ENCODE peak calls at places on chromosomes 11 and 22, in eight cellular contexts. Z, U, A, S, Q, J, G and Y are unnamed samples. For H3K36me3, the result is how much of the 10 kb centered on the place peaks cover.

GRCh38 chr22:36433318-36434231 is 45.8 kb upstream of the MYH9 start:
- DNase-seq in Z (no peak), U (no peak), A (no peak), S (peak), Q (no peak), J (no peak), G (peak), Y (no peak)

GRCh38 chr11:116731097-116731761 is 41.6 kb downstream of the BUD13 start:
- DNase-seq in Z (no peak), U (no peak), A (peak), S (no peak), Q (no peak), J (no peak), G (no peak), Y (no peak)

GRCh38 chr11:62712413-62712812 is 4.9 kb downstream of the GNG3 start:
- DNase-seq in Z (no peak), U (no peak), A (no peak), S (no peak), Q (no peak), J (no peak), G (no peak), Y (no peak)

GRCh38 chr22:37210041-37210803 is 2.1 kb downstream of the SSTR3 start:
- DNase-seq in Z (no peak), U (peak), A (no peak), S (no peak), Q (no peak), J (no peak), G (no peak), Y (no peak)

GRCh38 chr22:48884786-48885185 is 942.9 kb downstream of the BRD1 start:
- DNase-seq in Z (no peak), U (peak), A (no peak), S (no peak), Q (peak), J (no peak), G (no peak), Y (no peak)

GRCh38 chr11:122277553-122277952 is 161.5 kb upstream of the BLID start:
- DNase-seq in Z (no peak), U (no peak), A (no peak), S (no peak), Q (no peak), J (no peak), G (no peak), Y (no peak)

GRCh38 chr11:25038131-25038530 is 541.3 kb downstream of the LUZP2 start:
- DNase-seq in Z (no peak), U (no peak), A (peak), S (no peak), Q (no peak), J (no peak), G (no peak), Y (no peak)

GRCh38 chr11:64971421-64972233 is at the start of gene MAJIN:
- DNase-seq in Z (peak), U (peak), A (no peak), S (peak), Q (peak), J (peak), G (peak), Y (no peak)

GRCh38 chr11:57214087-57214395 is 23.0 kb downstream of the APLNR start:
- DNase-seq in Z (no peak), U (no peak), A (peak), S (no peak), Q (no peak), J (no peak), G (no peak), Y (no peak)

DNA sequence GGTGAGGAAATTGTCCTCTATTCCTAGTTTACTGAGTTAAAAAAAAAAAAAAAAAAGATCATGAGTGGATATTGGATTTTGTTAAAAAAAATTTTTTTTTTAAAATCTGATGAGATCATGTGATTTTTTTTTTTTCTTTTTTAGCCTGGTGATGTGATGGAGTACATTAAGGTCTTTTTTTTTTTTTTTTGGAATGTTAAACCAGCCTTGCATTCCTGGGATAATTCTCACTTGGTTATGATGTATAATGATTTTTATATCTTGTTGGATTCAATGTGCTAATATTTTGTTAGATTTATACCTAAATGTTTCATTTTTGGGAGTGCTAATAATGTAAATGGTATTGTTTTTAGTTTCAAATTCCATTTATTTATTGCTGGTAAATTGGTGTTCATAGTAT is 43.3 kb downstream of the DDX10 start:
- DNase-seq in Z (no peak), U (no peak), A (no peak), S (no peak), Q (no peak), J (no peak), G (no peak), Y (no peak)
- H3K36me3 ChIP-seq in Z (under half), U (under half), A (half or more), S (under half), Q (half or more), J (under half), G (under half), Y (under half)

GRCh38 chr11:44304091-44305084 is 5.6 kb downstream of the ALX4 start:
- DNase-seq in Z (peak), U (no peak), A (peak), S (no peak), Q (no peak), J (no peak), G (no peak), Y (no peak)
- H3K4me3 ChIP-seq in Z (no peak), U (no peak), A (no peak), S (no peak), Q (peak), J (no peak), G (no peak), Y (peak)

GRCh38 chr22:43948836-43949235 is 6.4 kb upstream of the SAMM50 start:
- DNase-seq in Z (no peak), U (no peak), A (no peak), S (no peak), Q (no peak), J (no peak), G (no peak), Y (no peak)

GRCh38 chr22:43953988-43954771 is 1.1 kb upstream of the SAMM50 start:
- DNase-seq in Z (no peak), U (no peak), A (no peak), S (no peak), Q (no peak), J (no peak), G (no peak), Y (no peak)

GRCh38 chr22:43951966-43952365 is 3.3 kb upstream of the SAMM50 start:
- DNase-seq in Z (no peak), U (no peak), A (no peak), S (no peak), Q (no peak), J (no peak), G (no peak), Y (no peak)

GRCh38 chr22:43955040-43955882 is at the start of gene SAMM50:
- DNase-seq in Z (peak), U (peak), A (peak), S (peak), Q (peak), J (peak), G (peak), Y (peak)

GRCh38 chr22:43951391-43951790 is 3.9 kb upstream of the SAMM50 start:
- DNase-seq in Z (no peak), U (no peak), A (no peak), S (no peak), Q (no peak), J (no peak), G (no peak), Y (no peak)
- H3K36me3 ChIP-seq in Z (under half), U (under half), A (under half), S (under half), Q (under half), J (under half), G (under half), Y (under half)

GRCh38 chr11:33615751-33616150 is 84.9 kb downstream of the C11orf91 start:
- DNase-seq in Z (no peak), U (no peak), A (no peak), S (no peak), Q (no peak), J (no peak), G (no peak), Y (no peak)

GRCh38 chr11:33618956-33619355 is 81.7 kb downstream of the C11orf91 start:
- DNase-seq in Z (no peak), U (no peak), A (no peak), S (no peak), Q (no peak), J (no peak), G (no peak), Y (no peak)

GRCh38 chr11:33618363-33618735 is 82.3 kb downstream of the C11orf91 start:
- DNase-seq in Z (no peak), U (no peak), A (no peak), S (no peak), Q (no peak), J (no peak), G (no peak), Y (no peak)

GRCh38 chr11:33616552-33616951 is 84.1 kb downstream of the C11orf91 start:
- DNase-seq in Z (peak), U (no peak), A (no peak), S (no peak), Q (no peak), J (no peak), G (no peak), Y (no peak)

GRCh38 chr11:33617672-33618362 is 82.8 kb downstream of the C11orf91 start:
- DNase-seq in Z (peak), U (no peak), A (no peak), S (no peak), Q (no peak), J (no peak), G (no peak), Y (no peak)
- H3K4me3 ChIP-seq in Z (no peak), U (no peak), A (no peak), S (no peak), Q (no peak), J (no peak), G (no peak), Y (no peak)

GRCh38 chr11:34458566-34458965 is 19.8 kb downstream of the CAT start:
- DNase-seq in Z (no peak), U (no peak), A (no peak), S (no peak), Q (no peak), J (no peak), G (no peak), Y (no peak)

GRCh38 chr11:34459507-34460162 is 20.9 kb downstream of the CAT start:
- DNase-seq in Z (no peak), U (no peak), A (no peak), S (no peak), Q (no peak), J (no peak), G (no peak), Y (no peak)

GRCh38 chr11:34457607-34458006 is 18.9 kb downstream of the CAT start:
- DNase-seq in Z (no peak), U (no peak), A (no peak), S (no peak), Q (no peak), J (no peak), G (no peak), Y (no peak)

GRCh38 chr11:34461215-34461614 is 22.5 kb downstream of the CAT start:
- DNase-seq in Z (no peak), U (no peak), A (no peak), S (no peak), Q (no peak), J (no peak), G (no peak), Y (no peak)

DNA sequence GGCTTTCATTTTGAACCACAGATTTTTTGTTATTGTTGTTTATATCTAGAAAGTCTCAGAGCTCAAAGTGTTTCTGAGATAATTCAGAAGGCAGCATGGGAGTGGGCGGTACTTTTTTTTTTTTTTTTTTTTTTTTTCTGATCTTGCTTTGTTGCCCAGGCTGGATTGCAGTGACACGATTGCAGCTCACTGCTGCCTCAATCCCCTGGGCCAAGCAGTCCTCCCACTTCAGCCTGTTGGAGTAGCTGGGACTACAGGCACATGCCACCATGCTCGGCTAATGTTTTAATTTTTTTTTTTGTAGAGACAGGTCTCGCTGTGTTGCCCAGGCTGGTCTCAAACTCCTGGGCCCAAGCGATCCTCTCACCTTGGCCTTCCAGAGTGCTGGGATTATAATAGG is 21.6 kb downstream of the CAT start:
- DNase-seq in Z (no peak), U (no peak), A (no peak), S (no peak), Q (no peak), J (no peak), G (no peak), Y (no peak)
- H3K36me3 ChIP-seq in Z (under half), U (under half), A (half or more), S (under half), Q (half or more), J (half or more), G (under half), Y (under half)

GRCh38 chr22:19766506-19767426 is 6.2 kb downstream of the TBX1 start:
- DNase-seq in Z (peak), U (no peak), A (no peak), S (peak), Q (peak), J (no peak), G (peak), Y (no peak)
- H3K4me3 ChIP-seq in Z (no peak), U (no peak), A (peak), S (peak), Q (peak), J (no peak), G (no peak), Y (peak)

GRCh38 chr22:20186183-20186870 is 35.5 kb upstream of the CCDC188 start:
- DNase-seq in Z (no peak), U (no peak), A (no peak), S (no peak), Q (no peak), J (no peak), G (no peak), Y (no peak)
- H3K36me3 ChIP-seq in Z (under half), U (under half), A (under half), S (under half), Q (under half), J (under half), G (under half), Y (under half)

GRCh38 chr22:20456722-20457076 is 19.1 kb upstream of the SCARF2 start:
- DNase-seq in Z (no peak), U (no peak), A (no peak), S (no peak), Q (no peak), J (no peak), G (no peak), Y (no peak)

GRCh38 chr22:20455709-20456063 is 18.1 kb upstream of the SCARF2 start:
- DNase-seq in Z (no peak), U (no peak), A (no peak), S (no peak), Q (no peak), J (no peak), G (no peak), Y (no peak)

GRCh38 chr22:20457506-20458240 is 20.0 kb upstream of the SCARF2 start:
- DNase-seq in Z (no peak), U (no peak), A (no peak), S (no peak), Q (no peak), J (no peak), G (no peak), Y (no peak)

GRCh38 chr22:20458530-20459151 is 21.0 kb upstream of the SCARF2 start:
- DNase-seq in Z (no peak), U (no peak), A (no peak), S (no peak), Q (no peak), J (no peak), G (no peak), Y (no peak)

DNA sequence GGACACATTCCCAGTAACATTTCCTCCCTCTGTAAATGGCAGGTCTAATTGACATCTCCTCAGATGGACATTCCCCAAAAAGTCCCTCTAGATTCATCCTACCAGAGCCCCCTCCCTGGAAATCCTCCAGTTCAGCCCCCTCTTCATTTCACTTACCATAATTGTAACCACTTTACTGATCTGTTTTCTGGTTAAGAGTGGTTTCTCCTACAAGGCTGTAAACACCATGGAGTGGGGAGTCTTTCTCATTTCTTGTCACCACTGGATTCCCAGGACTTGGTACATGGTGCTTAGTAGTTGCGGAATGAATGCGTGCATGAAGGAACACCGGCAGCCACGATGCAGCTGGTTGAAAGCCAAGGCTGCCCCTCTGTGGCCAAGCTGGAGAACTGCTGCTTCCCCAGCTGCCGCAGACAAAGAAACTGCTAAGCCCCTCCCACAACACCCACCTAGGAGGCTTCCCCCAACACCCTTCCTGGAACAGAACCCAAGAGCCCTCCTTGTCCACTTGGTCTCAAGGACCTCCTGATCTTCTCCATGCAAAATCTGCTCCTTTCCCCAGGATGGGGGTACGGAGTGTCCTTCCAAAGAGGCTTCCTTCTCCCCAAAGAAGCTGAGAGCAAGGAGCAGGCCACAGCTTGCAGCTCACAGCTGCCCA is 18.6 kb upstream of the SCARF2 start:
- DNase-seq in Z (peak), U (peak), A (peak), S (peak), Q (peak), J (peak), G (peak), Y (no peak)
- H3K4me3 ChIP-seq in Z (no peak), U (no peak), A (no peak), S (no peak), Q (no peak), J (no peak), G (no peak), Y (no peak)

GRCh38 chr11:20118209-20118608 is 42.1 kb downstream of the DBX1 start:
- DNase-seq in Z (no peak), U (no peak), A (no peak), S (no peak), Q (no peak), J (no peak), G (no peak), Y (no peak)

GRCh38 chr11:20114588-20114987 is 45.7 kb downstream of the DBX1 start:
- DNase-seq in Z (no peak), U (no peak), A (no peak), S (no peak), Q (no peak), J (no peak), G (no peak), Y (no peak)

GRCh38 chr11:20116825-20117224 is 43.5 kb downstream of the DBX1 start:
- DNase-seq in Z (no peak), U (no peak), A (no peak), S (no peak), Q (no peak), J (no peak), G (no peak), Y (no peak)

GRCh38 chr11:20119315-20119714 is 41.0 kb downstream of the DBX1 start:
- DNase-seq in Z (no peak), U (no peak), A (no peak), S (no peak), Q (no peak), J (no peak), G (no peak), Y (no peak)

DNA sequence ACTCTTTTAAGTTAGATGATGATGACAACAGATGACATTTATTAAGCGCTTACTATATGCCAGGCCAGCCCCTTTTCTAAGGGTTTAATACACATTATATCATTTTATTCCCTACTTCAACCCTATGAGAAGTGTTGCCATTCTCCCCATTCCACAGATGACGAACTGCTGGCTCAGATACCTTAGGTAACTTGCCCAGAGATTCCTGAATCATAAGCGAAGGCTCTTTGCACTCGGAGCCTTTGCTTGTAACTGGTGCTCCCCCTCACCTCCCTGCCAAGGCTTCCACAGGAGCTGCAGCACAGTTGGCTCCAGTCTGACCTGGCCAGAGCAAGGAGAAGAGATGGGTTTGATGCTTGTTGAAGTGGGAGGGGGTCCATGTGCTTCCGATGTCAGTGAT is 43.0 kb downstream of the DBX1 start:
- DNase-seq in Z (no peak), U (no peak), A (no peak), S (no peak), Q (no peak), J (no peak), G (no peak), Y (no peak)
- H3K36me3 ChIP-seq in Z (under half), U (under half), A (half or more), S (under half), Q (under half), J (under half), G (under half), Y (under half)